ENCODE peak calls at places on chromosomes 5 and 9, in nine cellular contexts. One of them, this sample, is unnamed.

GRCh38 chr9:71774917-71775316 is 6.6 kb upstream of the CEMIP2 start:
- DNase-seq in heart right ventricle: no peak
- DNase-seq in DND-41: no peak
- DNase-seq in astrocyte: no peak
- DNase-seq in coronary artery: no peak
- DNase-seq in pancreas: no peak
- DNase-seq in left ventricle myocardium inferior: no peak
- DNase-seq in AG09309: no peak
- DNase-seq in thyroid gland: no peak
- DNase-seq in this sample: no peak

GRCh38 chr9:77751341-77752091 is 103.4 kb upstream of the GNA14 start:
- DNase-seq in heart right ventricle: no peak
- DNase-seq in DND-41: peak; percentile 15
- DNase-seq in astrocyte: peak; percentile 80
- DNase-seq in coronary artery: no peak
- DNase-seq in pancreas: no peak
- DNase-seq in left ventricle myocardium inferior: no peak
- DNase-seq in AG09309: peak; percentile 71
- DNase-seq in thyroid gland: no peak
- DNase-seq in this sample: no peak

GRCh38 chr5:92687793-92688467 is 893.1 kb downstream of the NR2F1-AS1 start:
- DNase-seq in heart right ventricle: no peak
- DNase-seq in DND-41: no peak
- DNase-seq in astrocyte: peak; percentile 56
- DNase-seq in coronary artery: no peak
- DNase-seq in pancreas: no peak
- DNase-seq in left ventricle myocardium inferior: no peak
- DNase-seq in AG09309: peak; percentile 55
- DNase-seq in thyroid gland: no peak
- DNase-seq in this sample: no peak

GRCh38 chr9:469672-470040 is 255.0 kb downstream of the DOCK8 start:
- DNase-seq in heart right ventricle: peak; percentile 29
- DNase-seq in DND-41: no peak
- DNase-seq in astrocyte: no peak
- DNase-seq in coronary artery: no peak
- DNase-seq in pancreas: peak; percentile 33
- DNase-seq in left ventricle myocardium inferior: peak; percentile 20
- DNase-seq in AG09309: no peak
- DNase-seq in thyroid gland: no peak
- DNase-seq in this sample: no peak

GRCh38 chr5:14713476-14714384 is 49.2 kb downstream of the OTULIN start:
- DNase-seq in heart right ventricle: no peak
- DNase-seq in DND-41: no peak
- DNase-seq in astrocyte: no peak
- DNase-seq in coronary artery: no peak
- DNase-seq in pancreas: no peak
- DNase-seq in left ventricle myocardium inferior: no peak
- DNase-seq in AG09309: no peak
- DNase-seq in thyroid gland: no peak
- DNase-seq in this sample: no peak

GRCh38 chr9:35272989-35273388 is 111.2 kb downstream of the UNC13B start:
- DNase-seq in heart right ventricle: no peak
- DNase-seq in DND-41: no peak
- DNase-seq in astrocyte: peak; percentile 70
- DNase-seq in coronary artery: no peak
- DNase-seq in pancreas: no peak
- DNase-seq in left ventricle myocardium inferior: no peak
- DNase-seq in AG09309: no peak
- DNase-seq in thyroid gland: no peak
- DNase-seq in this sample: no peak

GRCh38 chr5:42994285-42995151 is 45.6 kb downstream of the ANXA2R start:
- DNase-seq in heart right ventricle: peak; percentile 80
- DNase-seq in DND-41: peak; percentile 93
- DNase-seq in astrocyte: peak; percentile 91
- DNase-seq in coronary artery: peak; percentile 91
- DNase-seq in pancreas: peak; percentile 72
- DNase-seq in left ventricle myocardium inferior: peak; percentile 85
- DNase-seq in AG09309: peak; percentile 74
- DNase-seq in thyroid gland: peak; percentile 67
- DNase-seq in this sample: peak; percentile 70

GRCh38 chr5:67792891-67793290 is 422.7 kb upstream of the PIK3R1 start:
- DNase-seq in heart right ventricle: peak; percentile 63
- DNase-seq in DND-41: no peak
- DNase-seq in astrocyte: peak; percentile 49
- DNase-seq in coronary artery: no peak
- DNase-seq in pancreas: no peak
- DNase-seq in left ventricle myocardium inferior: peak; percentile 75
- DNase-seq in AG09309: no peak
- DNase-seq in thyroid gland: no peak
- DNase-seq in this sample: no peak

GRCh38 chr5:141897425-141897824 is 19.2 kb upstream of the PCDH1 start:
- DNase-seq in heart right ventricle: no peak
- DNase-seq in DND-41: no peak
- DNase-seq in astrocyte: no peak
- DNase-seq in coronary artery: no peak
- DNase-seq in pancreas: no peak
- DNase-seq in left ventricle myocardium inferior: no peak
- DNase-seq in AG09309: no peak
- DNase-seq in thyroid gland: no peak
- DNase-seq in this sample: no peak

GRCh38 chr5:144203750-144204596 is 33.3 kb downstream of the KCTD16 start:
- DNase-seq in heart right ventricle: no peak
- DNase-seq in DND-41: peak; percentile 45
- DNase-seq in astrocyte: peak; percentile 46
- DNase-seq in coronary artery: no peak
- DNase-seq in pancreas: peak; percentile 64
- DNase-seq in left ventricle myocardium inferior: no peak
- DNase-seq in AG09309: no peak
- DNase-seq in thyroid gland: peak; percentile 39
- DNase-seq in this sample: no peak

GRCh38 chr5:39283231-39283818 is 64.0 kb upstream of the FYB1 start:
- DNase-seq in heart right ventricle: no peak
- DNase-seq in DND-41: peak; percentile 74
- DNase-seq in astrocyte: peak; percentile 32
- DNase-seq in coronary artery: no peak
- DNase-seq in pancreas: peak; percentile 31
- DNase-seq in left ventricle myocardium inferior: no peak
- DNase-seq in AG09309: peak; percentile 57
- DNase-seq in thyroid gland: peak; percentile 21
- DNase-seq in this sample: peak; percentile 38

DNA sequence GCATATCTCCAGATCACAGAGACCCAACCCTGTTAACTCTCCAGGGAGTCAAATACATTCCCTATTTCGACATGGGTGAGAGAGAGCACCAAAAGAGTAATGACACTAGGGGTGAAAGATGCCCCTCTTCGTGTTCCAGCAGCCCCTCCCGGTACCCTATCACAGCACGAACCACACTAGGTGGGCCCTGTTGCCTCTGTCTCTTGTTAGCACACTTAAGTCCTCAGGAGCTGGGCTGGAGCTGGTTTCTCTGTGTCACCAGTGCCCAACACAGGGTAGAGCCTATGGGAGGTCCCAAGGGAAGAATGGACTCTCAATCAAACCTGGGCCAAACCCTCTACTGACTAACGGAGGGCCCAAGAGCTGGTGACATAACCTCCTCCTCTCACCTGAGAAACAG is 1.2 kb downstream of the CDK20 start:
- DNase-seq in heart right ventricle: no peak
- DNase-seq in DND-41: no peak
- DNase-seq in astrocyte: no peak
- DNase-seq in coronary artery: no peak
- DNase-seq in pancreas: no peak
- DNase-seq in left ventricle myocardium inferior: no peak
- DNase-seq in AG09309: no peak
- DNase-seq in thyroid gland: no peak
- DNase-seq in this sample: no peak
- H3K4me3 ChIP-seq in heart right ventricle: no peak overlapping the region
- H3K4me3 ChIP-seq in DND-41: no peak overlapping the region
- H3K4me3 ChIP-seq in astrocyte: peak overlapping the region; percentile 73
- H3K4me3 ChIP-seq in coronary artery: no peak overlapping the region
- H3K4me3 ChIP-seq in pancreas: no peak overlapping the region
- H3K4me3 ChIP-seq in left ventricle myocardium inferior: no peak overlapping the region
- H3K4me3 ChIP-seq in AG09309: no peak overlapping the region
- H3K4me3 ChIP-seq in thyroid gland: no peak overlapping the region
- H3K4me3 ChIP-seq in this sample: no peak overlapping the region

DNA sequence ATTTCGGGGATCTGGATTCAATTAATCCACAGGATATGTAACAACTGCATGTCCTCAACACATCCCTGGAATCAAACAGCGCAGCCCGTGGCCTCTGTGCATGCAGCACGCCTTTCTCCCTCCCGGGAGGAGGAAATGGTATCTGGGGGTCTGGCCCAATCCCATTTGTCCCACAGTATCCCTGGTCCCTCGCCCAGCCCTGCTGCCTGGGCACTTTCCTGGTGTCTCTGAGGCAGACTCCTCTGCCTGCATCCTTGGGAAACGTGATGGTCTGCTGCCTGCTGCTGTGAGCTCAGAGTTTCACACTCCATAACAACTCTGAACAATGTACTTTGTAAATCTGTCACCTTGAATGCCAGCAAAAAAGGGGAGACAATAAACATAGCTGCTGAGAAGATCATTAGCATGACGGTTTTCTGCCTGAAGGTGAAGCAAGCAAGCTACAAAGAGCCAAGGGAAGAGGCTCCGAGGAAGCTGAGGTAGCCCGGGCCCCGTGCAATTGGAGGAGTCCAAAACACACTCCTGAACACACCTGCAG is 56.1 kb downstream of the PTCH1 start:
- DNase-seq in heart right ventricle: no peak
- DNase-seq in DND-41: no peak
- DNase-seq in astrocyte: no peak
- DNase-seq in coronary artery: no peak
- DNase-seq in pancreas: no peak
- DNase-seq in left ventricle myocardium inferior: no peak
- DNase-seq in AG09309: no peak
- DNase-seq in thyroid gland: no peak
- DNase-seq in this sample: no peak
- TF ChIP-seq CTCF in heart right ventricle: no peak
- TF ChIP-seq CTCF in DND-41: no peak
- TF ChIP-seq CTCF in astrocyte: no peak
- TF ChIP-seq CTCF in coronary artery: no peak
- TF ChIP-seq CTCF in pancreas: no peak
- TF ChIP-seq CTCF in left ventricle myocardium inferior: no peak
- TF ChIP-seq CTCF in AG09309: no peak
- TF ChIP-seq CTCF in thyroid gland: no peak
- TF ChIP-seq CTCF in this sample: no peak

DNA sequence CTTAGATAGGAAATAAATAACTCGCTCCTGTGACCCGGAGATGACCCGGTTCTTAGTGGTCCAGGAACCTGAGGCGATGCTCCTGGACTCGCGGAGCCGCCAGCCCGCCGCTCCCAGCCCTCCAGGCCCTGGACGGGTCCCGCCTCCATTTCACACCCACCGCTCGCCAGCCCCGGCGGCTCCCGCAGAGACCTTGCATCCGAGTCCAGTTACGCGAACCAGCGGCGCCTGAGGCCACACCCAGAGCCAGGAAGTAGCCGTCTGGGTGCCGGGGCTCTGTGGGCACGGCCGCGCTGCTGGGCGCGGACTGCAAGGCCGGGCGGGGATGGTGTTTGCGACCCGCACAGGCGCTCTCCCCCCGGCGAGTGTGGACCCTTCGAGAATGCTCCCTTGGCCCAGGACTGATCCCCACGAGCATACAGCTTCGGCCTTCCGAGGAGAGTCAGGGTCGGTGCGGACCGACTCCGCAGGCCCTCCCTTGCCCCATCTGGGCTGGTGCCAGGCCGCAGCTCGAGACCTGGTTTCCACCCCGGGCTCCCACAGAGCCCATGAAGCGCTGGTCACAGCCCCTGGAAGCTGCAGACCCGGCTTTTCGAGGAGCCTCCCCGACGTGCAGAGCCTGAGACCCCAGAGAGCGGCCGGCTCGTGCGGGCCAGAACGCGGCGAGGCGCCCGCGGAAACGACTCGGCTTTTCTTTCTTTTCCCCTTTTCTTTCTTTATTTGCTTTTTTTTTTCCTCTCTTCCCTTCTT is 5.2 kb upstream of the BARX1 start:
- DNase-seq in heart right ventricle: no peak
- DNase-seq in DND-41: no peak
- DNase-seq in astrocyte: no peak
- DNase-seq in coronary artery: no peak
- DNase-seq in pancreas: no peak
- DNase-seq in left ventricle myocardium inferior: no peak
- DNase-seq in AG09309: no peak
- DNase-seq in thyroid gland: no peak
- DNase-seq in this sample: no peak
- H3K4me3 ChIP-seq in heart right ventricle: no peak overlapping the region
- H3K4me3 ChIP-seq in DND-41: no peak overlapping the region
- H3K4me3 ChIP-seq in astrocyte: no peak overlapping the region
- H3K4me3 ChIP-seq in coronary artery: peak overlapping the region; percentile 42
- H3K4me3 ChIP-seq in pancreas: no peak overlapping the region
- H3K4me3 ChIP-seq in left ventricle myocardium inferior: peak overlapping the region; percentile 46
- H3K4me3 ChIP-seq in AG09309: no peak overlapping the region
- H3K4me3 ChIP-seq in thyroid gland: no peak overlapping the region
- H3K4me3 ChIP-seq in this sample: no peak overlapping the region

GRCh38 chr5:12780536-12780935 is 876.3 kb upstream of the CTNND2 start:
- DNase-seq in heart right ventricle: no peak
- DNase-seq in DND-41: no peak
- DNase-seq in astrocyte: no peak
- DNase-seq in coronary artery: no peak
- DNase-seq in pancreas: no peak
- DNase-seq in left ventricle myocardium inferior: no peak
- DNase-seq in AG09309: no peak
- DNase-seq in thyroid gland: no peak
- DNase-seq in this sample: no peak
- TF ChIP-seq CTCF in heart right ventricle: no peak
- TF ChIP-seq CTCF in DND-41: no peak
- TF ChIP-seq CTCF in astrocyte: no peak
- TF ChIP-seq CTCF in coronary artery: no peak
- TF ChIP-seq CTCF in pancreas: no peak
- TF ChIP-seq CTCF in left ventricle myocardium inferior: no peak
- TF ChIP-seq CTCF in AG09309: no peak
- TF ChIP-seq CTCF in thyroid gland: no peak
- TF ChIP-seq CTCF in this sample: no peak

GRCh38 chr5:80036621-80037020 is 1.5 kb downstream of the THBS4 start:
- DNase-seq in heart right ventricle: no peak
- DNase-seq in DND-41: no peak
- DNase-seq in astrocyte: no peak
- DNase-seq in coronary artery: no peak
- DNase-seq in pancreas: no peak
- DNase-seq in left ventricle myocardium inferior: no peak
- DNase-seq in AG09309: no peak
- DNase-seq in thyroid gland: no peak
- DNase-seq in this sample: no peak
- H3K4me3 ChIP-seq in heart right ventricle: peak overlapping the region; percentile 51
- H3K4me3 ChIP-seq in DND-41: no peak overlapping the region
- H3K4me3 ChIP-seq in astrocyte: no peak overlapping the region
- H3K4me3 ChIP-seq in coronary artery: no peak overlapping the region
- H3K4me3 ChIP-seq in pancreas: no peak overlapping the region
- H3K4me3 ChIP-seq in left ventricle myocardium inferior: peak overlapping the region; percentile 65
- H3K4me3 ChIP-seq in AG09309: no peak overlapping the region
- H3K4me3 ChIP-seq in thyroid gland: no peak overlapping the region
- H3K4me3 ChIP-seq in this sample: no peak overlapping the region